ENCODE peak calls at places on chromosome 15, in five cellular contexts. F is T-helper 2 cell, P is neuronal stem cell, Z is WTC11, J is T-helper 1 cell. S is an unnamed sample.

GRCh38 chr15:101063891-101064794 is 145.0 kb downstream of the LRRK1 start:
- DNase-seq in F (no peak), P (no peak), Z (no peak), J (no peak), S (no peak)

GRCh38 chr15:83914906-83915305 is 261.0 kb downstream of the ADAMTSL3 start:
- DNase-seq in F (no peak), P (no peak), Z (no peak), J (no peak), S (no peak)

GRCh38 chr15:51536965-51537574 is 85.5 kb downstream of the DMXL2 start:
- DNase-seq in F (no peak), P (no peak), Z (no peak), J (no peak), S (no peak)

GRCh38 chr15:62060896-62061280 is 641 bp upstream of the VPS13C start:
- DNase-seq in F (no peak), P (no peak), Z (no peak), J (peak), S (no peak)

GRCh38 chr15:77870195-77871065 is 207.1 kb downstream of the TBC1D2B start:
- DNase-seq in F (no peak), P (peak), Z (peak), J (peak), S (no peak)

GRCh38 chr15:64740361-64741170 is 34.8 kb downstream of the RBPMS2 start:
- DNase-seq in F (no peak), P (no peak), Z (no peak), J (no peak), S (no peak)

GRCh38 chr15:68781766-68782588 is 38.7 kb downstream of the ANP32A start:
- DNase-seq in F (no peak), P (no peak), Z (no peak), J (peak), S (no peak)

GRCh38 chr15:63387741-63388468 is 6.3 kb upstream of the CA12 start:
- DNase-seq in F (no peak), P (no peak), Z (no peak), J (no peak), S (no peak)

GRCh38 chr15:26879770-26880169 is 12.9 kb downstream of the GABRA5 start:
- DNase-seq in F (no peak), P (no peak), Z (no peak), J (no peak), S (no peak)

GRCh38 chr15:31216210-31216911 is 110.3 kb upstream of the KLF13 start:
- DNase-seq in F (peak), P (peak), Z (peak), J (peak), S (peak)

GRCh38 chr15:35444557-35445204 is 101.3 kb downstream of the DPH6 start:
- DNase-seq in F (no peak), P (peak), Z (no peak), J (no peak), S (peak)

GRCh38 chr15:89486726-89487050 is 9.7 kb downstream of the RHCG start:
- DNase-seq in F (no peak), P (no peak), Z (peak), J (no peak), S (peak)

GRCh38 chr15:54388746-54389145 is 410.5 kb downstream of the UNC13C start:
- DNase-seq in F (no peak), P (no peak), Z (no peak), J (no peak), S (no peak)

GRCh38 chr15:85976986-85977385 is 102.7 kb upstream of the AGBL1 start:
- DNase-seq in F (no peak), P (no peak), Z (no peak), J (no peak), S (no peak)

GRCh38 chr15:86336051-86336788 is 256.5 kb downstream of the AGBL1 start:
- DNase-seq in F (no peak), P (no peak), Z (no peak), J (no peak), S (no peak)

GRCh38 chr15:50315814-50316630 is 39.0 kb downstream of the GABPB1 start:
- DNase-seq in F (no peak), P (peak), Z (no peak), J (no peak), S (no peak)

GRCh38 chr15:71760852-71761251 is 49.5 kb upstream of the NR2E3 start:
- DNase-seq in F (no peak), P (no peak), Z (no peak), J (no peak), S (no peak)

GRCh38 chr15:86677316-86677715 is 597.6 kb downstream of the AGBL1 start:
- DNase-seq in F (no peak), P (peak), Z (no peak), J (no peak), S (no peak)

GRCh38 chr15:90465930-90466567 is 63.7 kb upstream of the CRTC3 start:
- DNase-seq in F (no peak), P (no peak), Z (no peak), J (no peak), S (no peak)

S was measured in naive thymus-derived CD8-positive, alpha-beta T cell.